ENCODE peak calls at places on chromosome 18, in seven cellular contexts. N is brain microvascular endothelial cell, U is GM04503, P is midbrain, B is iris pigment epithelial cell, R is GM13977, Y is A549. Z is an unnamed sample.

GRCh38 chr18:3114026-3114425 is 101.1 kb upstream of the LPIN2 start:
- DNase-seq in B (no peak), U (no peak), N (no peak), Y (no peak), R (no peak), P (no peak), Z (no peak)

GRCh38 chr18:3538954-3539617 is 89.1 kb downstream of the TGIF1 start:
- DNase-seq in N (no peak), R (no peak), U (no peak), B (no peak), Y (no peak), P (no peak), Z (no peak)

GRCh38 chr18:48569139-48569914 is 30.5 kb downstream of the CTIF start:
- DNase-seq in B (no peak), R (no peak), Y (no peak), U (no peak), P (no peak), N (no peak), Z (no peak)

GRCh38 chr18:35122586-35123224 is 81.5 kb downstream of the MAPRE2 start:
- DNase-seq in Y (no peak), B (peak), R (peak), N (peak), U (no peak), P (peak), Z (no peak)

GRCh38 chr18:13565228-13565627 is 161.1 kb downstream of the FAM210A start:
- DNase-seq in B (no peak), R (no peak), U (no peak), Y (no peak), P (peak), N (no peak), Z (no peak)

GRCh38 chr18:22552254-22552653 is 134.5 kb upstream of the CTAGE1 start:
- DNase-seq in R (no peak), Y (no peak), U (no peak), N (peak), P (no peak), B (peak), Z (no peak)

GRCh38 chr18:65221115-65221514 is 529.7 kb upstream of the CDH7 start:
- DNase-seq in U (no peak), N (no peak), B (no peak), Y (no peak), P (no peak), R (no peak), Z (no peak)

GRCh38 chr18:52636536-52636935 is 296.5 kb downstream of the DCC start:
- DNase-seq in U (no peak), R (no peak), B (no peak), P (no peak), Y (peak), N (no peak), Z (no peak)

Z was measured in suprapubic skin.